ENCODE peak calls at places on chromosomes 11 and 22, in six cellular contexts. J, B, Q, N, V and P are unnamed samples.

GRCh38 chr11:76686261-76687079 is 15.9 kb upstream of the LRRC32 start:
- DNase-seq in J (no peak), B (no peak), Q (no peak), N (no peak), V (peak; percentile 30), P (no peak)

GRCh38 chr11:128579790-128580504 is 7.4 kb downstream of the ETS1 start:
- DNase-seq in J (no peak), B (no peak), Q (no peak), N (no peak), V (no peak), P (no peak)

GRCh38 chr22:23894710-23895598 is 771 bp downstream of the MIF start:
- DNase-seq in J (peak; percentile 72), B (no peak), Q (peak; percentile 48), N (peak; percentile 79), V (peak; percentile 47), P (peak; percentile 75)

GRCh38 chr11:102955624-102956023 is at the start of gene MMP13:
- DNase-seq in J (no peak), B (no peak), Q (no peak), N (no peak), V (peak; percentile 5), P (no peak)

GRCh38 chr11:80239217-80239616 is 798.4 kb upstream of the TENM4 start:
- DNase-seq in J (no peak), B (no peak), Q (no peak), N (no peak), V (no peak), P (no peak)

GRCh38 chr11:120079750-120080610 is 57.9 kb downstream of the TRIM29 start:
- DNase-seq in J (peak; percentile 21), B (no peak), Q (no peak), N (no peak), V (no peak), P (no peak)

GRCh38 chr22:43152355-43153071 is 1.2 kb downstream of the TSPO start:
- DNase-seq in J (peak; percentile 61), B (no peak), Q (peak; percentile 41), N (peak; percentile 51), V (peak; percentile 29), P (peak; percentile 37)

GRCh38 chr11:45662665-45663485 is 2.5 kb downstream of the CHST1 start:
- DNase-seq in J (no peak), B (no peak), Q (no peak), N (peak; percentile 88), V (no peak), P (no peak)

GRCh38 chr11:19430346-19431058 is 189.8 kb upstream of the E2F8 start:
- DNase-seq in J (no peak), B (no peak), Q (no peak), N (no peak), V (no peak), P (no peak)

GRCh38 chr22:38203090-38203810 is 1.5 kb downstream of the MAFF start:
- DNase-seq in J (peak; percentile 21), B (no peak), Q (no peak), N (peak; percentile 44), V (peak; percentile 37), P (no peak)

GRCh38 chr11:133078591-133079179 is 453.6 kb downstream of the OPCML start:
- DNase-seq in J (no peak), B (no peak), Q (peak; percentile 58), N (peak; percentile 43), V (peak; percentile 11), P (peak; percentile 2)

GRCh38 chr11:27423125-27423524 is 49.5 kb downstream of the LGR4 start:
- DNase-seq in J (no peak), B (no peak), Q (peak; percentile 26), N (peak; percentile 96), V (peak; percentile 27), P (no peak)

GRCh38 chr11:117179048-117179999 is 781 bp downstream of the SIDT2 start:
- DNase-seq in J (peak; percentile 44), B (no peak), Q (no peak), N (peak; percentile 35), V (peak; percentile 8), P (peak; percentile 59)

GRCh38 chr22:44159230-44159629 is 21.5 kb upstream of the PARVG start:
- DNase-seq in J (no peak), B (no peak), Q (no peak), N (no peak), V (no peak), P (no peak)

GRCh38 chr11:1879941-1880720 is 11.6 kb downstream of the PRR33 start:
- DNase-seq in J (no peak), B (no peak), Q (no peak), N (peak; percentile 28), V (no peak), P (no peak)

GRCh38 chr22:25120093-25120561 is 79.5 kb upstream of the CRYBB3 start:
- DNase-seq in J (no peak), B (no peak), Q (no peak), N (no peak), V (peak; percentile 70), P (peak; percentile 21)

GRCh38 chr11:119120639-119121007 is 757 bp upstream of the HINFP start:
- DNase-seq in J (no peak), B (no peak), Q (peak; percentile 36), N (peak; percentile 69), V (no peak), P (no peak)

GRCh38 chr11:4539603-4540219 is 5.3 kb upstream of the OR52M1 start:
- DNase-seq in J (peak; percentile 47), B (no peak), Q (no peak), N (peak; percentile 31), V (peak; percentile 5), P (no peak)

GRCh38 chr11:16777576-16777975 is 39.1 kb downstream of the C11orf58 start:
- DNase-seq in J (no peak), B (no peak), Q (no peak), N (no peak), V (no peak), P (no peak)

GRCh38 chr11:87097582-87097981 is 59.8 kb downstream of the TMEM135 start:
- DNase-seq in J (peak; percentile 18), B (no peak), Q (peak; percentile 13), N (peak; percentile 29), V (no peak), P (no peak)

GRCh38 chr11:72573380-72573949 is 100.8 kb downstream of the PDE2A start:
- DNase-seq in J (peak; percentile 29), B (no peak), Q (peak; percentile 23), N (peak; percentile 28), V (no peak), P (no peak)

GRCh38 chr11:96167787-96168186 is 175.2 kb downstream of the MAML2 start:
- DNase-seq in J (no peak), B (no peak), Q (no peak), N (no peak), V (no peak), P (no peak)

GRCh38 chr11:5605849-5606248 is 9.4 kb downstream of the TRIM6 start:
- DNase-seq in J (no peak), B (no peak), Q (no peak), N (peak; percentile 86), V (no peak), P (no peak)

GRCh38 chr11:100618914-100619313 is 68.2 kb upstream of the ARHGAP42 start:
- DNase-seq in J (no peak), B (no peak), Q (no peak), N (no peak), V (no peak), P (no peak)

GRCh38 chr11:19714387-19715363 is 2.0 kb downstream of the NAV2 start:
- DNase-seq in J (peak; percentile 5), B (no peak), Q (no peak), N (peak; percentile 60), V (no peak), P (no peak)

GRCh38 chr22:19668748-19669147 is 45.6 kb upstream of the SEPTIN5 start:
- DNase-seq in J (no peak), B (no peak), Q (no peak), N (no peak), V (no peak), P (no peak)

GRCh38 chr11:64359712-64360402 is 895 bp downstream of the RPS6KA4 start:
- DNase-seq in J (no peak), B (no peak), Q (no peak), N (no peak), V (no peak), P (no peak)

GRCh38 chr22:22908941-22909604 is 21.5 kb downstream of the IGLL5 start:
- DNase-seq in J (no peak), B (no peak), Q (no peak), N (no peak), V (no peak), P (no peak)

GRCh38 chr22:46131151-46131587 is 19.2 kb upstream of the PPARA start:
- DNase-seq in J (no peak), B (no peak), Q (no peak), N (no peak), V (no peak), P (no peak)

GRCh38 chr11:70483077-70483861 is 84.9 kb downstream of the CTTN start:
- DNase-seq in J (no peak), B (no peak), Q (no peak), N (peak; percentile 72), V (no peak), P (no peak)

GRCh38 chr11:34546511-34547206 is 33.1 kb upstream of the ELF5 start:
- DNase-seq in J (no peak), B (no peak), Q (no peak), N (no peak), V (no peak), P (no peak)

GRCh38 chr11:122646549-122647340 is 8.8 kb upstream of the UBASH3B start:
- DNase-seq in J (no peak), B (no peak), Q (no peak), N (peak; percentile 63), V (no peak), P (no peak)

GRCh38 chr11:57515332-57516060 is at the start of gene SLC43A1:
- DNase-seq in J (peak; percentile 46), B (no peak), Q (peak; percentile 45), N (peak; percentile 72), V (no peak), P (no peak)

GRCh38 chr22:40116496-40117200 is 61.1 kb upstream of the TNRC6B start:
- DNase-seq in J (no peak), B (no peak), Q (no peak), N (no peak), V (no peak), P (no peak)

GRCh38 chr22:45918455-45919370 is 58.2 kb downstream of the WNT7B start:
- DNase-seq in J (no peak), B (no peak), Q (no peak), N (no peak), V (no peak), P (no peak)

GRCh38 chr11:44574620-44575287 is 9.3 kb downstream of the CD82 start:
- DNase-seq in J (no peak), B (no peak), Q (no peak), N (peak; percentile 92), V (no peak), P (no peak)

GRCh38 chr11:47714554-47715081 is 551 bp downstream of the AGBL2 start:
- DNase-seq in J (peak; percentile 17), B (no peak), Q (peak; percentile 11), N (peak; percentile 26), V (no peak), P (no peak)

GRCh38 chr11:30876656-30877371 is 290.7 kb upstream of the MPPED2 start:
- DNase-seq in J (no peak), B (no peak), Q (no peak), N (peak; percentile 54), V (no peak), P (no peak)

GRCh38 chr11:123536690-123537437 is 106.8 kb downstream of the GRAMD1B start:
- DNase-seq in J (no peak), B (no peak), Q (no peak), N (no peak), V (no peak), P (no peak)